ENCODE peak calls at places on chromosomes 12 and 14, in ten cellular contexts. One of them, this sample, is unnamed.

GRCh38 chr12:124411291-124411878 is 116.5 kb downstream of the RFLNA start:
- DNase-seq in astrocyte: peak
- DNase-seq in A549: no peak
- DNase-seq in stimulated activated CD8-positive, alpha-beta memory T cell treated with anti-CD3 and anti-CD28 coated beads, Interleukin-4, amount 100 ng/mL, for 1 hour: no peak
- DNase-seq in HFFc6: peak
- DNase-seq in T-helper 2 cell: no peak
- DNase-seq in ELR: peak
- DNase-seq in iPS-NIHi11: no peak
- DNase-seq in ureter: peak
- DNase-seq in AG10803: peak
- DNase-seq in this sample: no peak

GRCh38 chr14:67934087-67934486 is 114.5 kb downstream of the RAD51B start:
- DNase-seq in astrocyte: peak
- DNase-seq in A549: peak
- DNase-seq in stimulated activated CD8-positive, alpha-beta memory T cell treated with anti-CD3 and anti-CD28 coated beads, Interleukin-4, amount 100 ng/mL, for 1 hour: no peak
- DNase-seq in HFFc6: peak
- DNase-seq in T-helper 2 cell: no peak
- DNase-seq in ELR: peak
- DNase-seq in iPS-NIHi11: peak
- DNase-seq in ureter: no peak
- DNase-seq in AG10803: peak
- DNase-seq in this sample: peak

GRCh38 chr14:68250950-68251765 is 431.6 kb downstream of the RAD51B start:
- DNase-seq in astrocyte: no peak
- DNase-seq in A549: no peak
- DNase-seq in stimulated activated CD8-positive, alpha-beta memory T cell treated with anti-CD3 and anti-CD28 coated beads, Interleukin-4, amount 100 ng/mL, for 1 hour: no peak
- DNase-seq in HFFc6: no peak
- DNase-seq in T-helper 2 cell: no peak
- DNase-seq in ELR: peak
- DNase-seq in iPS-NIHi11: no peak
- DNase-seq in ureter: no peak
- DNase-seq in AG10803: no peak
- DNase-seq in this sample: peak

GRCh38 chr12:117778656-117779055 is 190.1 kb downstream of the KSR2 start:
- DNase-seq in astrocyte: no peak
- DNase-seq in A549: no peak
- DNase-seq in stimulated activated CD8-positive, alpha-beta memory T cell treated with anti-CD3 and anti-CD28 coated beads, Interleukin-4, amount 100 ng/mL, for 1 hour: no peak
- DNase-seq in HFFc6: no peak
- DNase-seq in T-helper 2 cell: no peak
- DNase-seq in ELR: no peak
- DNase-seq in iPS-NIHi11: no peak
- DNase-seq in ureter: no peak
- DNase-seq in AG10803: no peak
- DNase-seq in this sample: no peak

GRCh38 chr12:9660046-9660445 is 9.5 kb upstream of the CLEC2D start:
- DNase-seq in astrocyte: no peak
- DNase-seq in A549: no peak
- DNase-seq in stimulated activated CD8-positive, alpha-beta memory T cell treated with anti-CD3 and anti-CD28 coated beads, Interleukin-4, amount 100 ng/mL, for 1 hour: no peak
- DNase-seq in HFFc6: no peak
- DNase-seq in T-helper 2 cell: no peak
- DNase-seq in ELR: no peak
- DNase-seq in iPS-NIHi11: no peak
- DNase-seq in ureter: no peak
- DNase-seq in AG10803: no peak
- DNase-seq in this sample: no peak

GRCh38 chr14:69768873-69769272 is 1.9 kb downstream of the SRSF5 start:
- DNase-seq in astrocyte: peak
- DNase-seq in A549: no peak
- DNase-seq in stimulated activated CD8-positive, alpha-beta memory T cell treated with anti-CD3 and anti-CD28 coated beads, Interleukin-4, amount 100 ng/mL, for 1 hour: no peak
- DNase-seq in HFFc6: no peak
- DNase-seq in T-helper 2 cell: no peak
- DNase-seq in ELR: no peak
- DNase-seq in iPS-NIHi11: no peak
- DNase-seq in ureter: no peak
- DNase-seq in AG10803: no peak
- DNase-seq in this sample: no peak

GRCh38 chr14:55752580-55753365 is 172.8 kb downstream of the KTN1 start:
- DNase-seq in astrocyte: peak
- DNase-seq in A549: peak
- DNase-seq in stimulated activated CD8-positive, alpha-beta memory T cell treated with anti-CD3 and anti-CD28 coated beads, Interleukin-4, amount 100 ng/mL, for 1 hour: no peak
- DNase-seq in HFFc6: peak
- DNase-seq in T-helper 2 cell: no peak
- DNase-seq in ELR: peak
- DNase-seq in iPS-NIHi11: peak
- DNase-seq in ureter: peak
- DNase-seq in AG10803: peak
- DNase-seq in this sample: peak

GRCh38 chr12:52441320-52441911 is 7.2 kb upstream of the KRT75 start:
- DNase-seq in astrocyte: peak
- DNase-seq in A549: no peak
- DNase-seq in stimulated activated CD8-positive, alpha-beta memory T cell treated with anti-CD3 and anti-CD28 coated beads, Interleukin-4, amount 100 ng/mL, for 1 hour: no peak
- DNase-seq in HFFc6: no peak
- DNase-seq in T-helper 2 cell: no peak
- DNase-seq in ELR: peak
- DNase-seq in iPS-NIHi11: no peak
- DNase-seq in ureter: no peak
- DNase-seq in AG10803: peak
- DNase-seq in this sample: no peak

GRCh38 chr12:11545438-11546330 is 103.8 kb upstream of the ETV6 start:
- DNase-seq in astrocyte: no peak
- DNase-seq in A549: no peak
- DNase-seq in stimulated activated CD8-positive, alpha-beta memory T cell treated with anti-CD3 and anti-CD28 coated beads, Interleukin-4, amount 100 ng/mL, for 1 hour: peak
- DNase-seq in HFFc6: no peak
- DNase-seq in T-helper 2 cell: peak
- DNase-seq in ELR: peak
- DNase-seq in iPS-NIHi11: no peak
- DNase-seq in ureter: no peak
- DNase-seq in AG10803: no peak
- DNase-seq in this sample: no peak

GRCh38 chr12:68610435-68611093 is at the start of gene RAP1B:
- DNase-seq in astrocyte: peak
- DNase-seq in A549: peak
- DNase-seq in stimulated activated CD8-positive, alpha-beta memory T cell treated with anti-CD3 and anti-CD28 coated beads, Interleukin-4, amount 100 ng/mL, for 1 hour: peak
- DNase-seq in HFFc6: peak
- DNase-seq in T-helper 2 cell: peak
- DNase-seq in ELR: peak
- DNase-seq in iPS-NIHi11: peak
- DNase-seq in ureter: peak
- DNase-seq in AG10803: peak
- DNase-seq in this sample: peak

GRCh38 chr12:26062006-26062405 is 62.8 kb downstream of the BHLHE41 start:
- DNase-seq in astrocyte: no peak
- DNase-seq in A549: no peak
- DNase-seq in stimulated activated CD8-positive, alpha-beta memory T cell treated with anti-CD3 and anti-CD28 coated beads, Interleukin-4, amount 100 ng/mL, for 1 hour: no peak
- DNase-seq in HFFc6: no peak
- DNase-seq in T-helper 2 cell: no peak
- DNase-seq in ELR: no peak
- DNase-seq in iPS-NIHi11: no peak
- DNase-seq in ureter: no peak
- DNase-seq in AG10803: no peak
- DNase-seq in this sample: no peak

GRCh38 chr12:89464974-89465592 is 59.5 kb downstream of the GALNT4 start:
- DNase-seq in astrocyte: peak
- DNase-seq in A549: no peak
- DNase-seq in stimulated activated CD8-positive, alpha-beta memory T cell treated with anti-CD3 and anti-CD28 coated beads, Interleukin-4, amount 100 ng/mL, for 1 hour: no peak
- DNase-seq in HFFc6: no peak
- DNase-seq in T-helper 2 cell: no peak
- DNase-seq in ELR: peak
- DNase-seq in iPS-NIHi11: no peak
- DNase-seq in ureter: no peak
- DNase-seq in AG10803: no peak
- DNase-seq in this sample: no peak

GRCh38 chr12:95402096-95402495 is 71.9 kb upstream of the METAP2 start:
- DNase-seq in astrocyte: no peak
- DNase-seq in A549: no peak
- DNase-seq in stimulated activated CD8-positive, alpha-beta memory T cell treated with anti-CD3 and anti-CD28 coated beads, Interleukin-4, amount 100 ng/mL, for 1 hour: no peak
- DNase-seq in HFFc6: no peak
- DNase-seq in T-helper 2 cell: no peak
- DNase-seq in ELR: no peak
- DNase-seq in iPS-NIHi11: peak
- DNase-seq in ureter: no peak
- DNase-seq in AG10803: no peak
- DNase-seq in this sample: no peak

GRCh38 chr14:88829188-88829587 is 4.7 kb downstream of the TTC8 start:
- DNase-seq in astrocyte: no peak
- DNase-seq in A549: no peak
- DNase-seq in stimulated activated CD8-positive, alpha-beta memory T cell treated with anti-CD3 and anti-CD28 coated beads, Interleukin-4, amount 100 ng/mL, for 1 hour: no peak
- DNase-seq in HFFc6: no peak
- DNase-seq in T-helper 2 cell: no peak
- DNase-seq in ELR: no peak
- DNase-seq in iPS-NIHi11: no peak
- DNase-seq in ureter: no peak
- DNase-seq in AG10803: no peak
- DNase-seq in this sample: no peak

GRCh38 chr14:104350463-104351185 is 212.2 kb downstream of the KIF26A start:
- DNase-seq in astrocyte: no peak
- DNase-seq in A549: no peak
- DNase-seq in stimulated activated CD8-positive, alpha-beta memory T cell treated with anti-CD3 and anti-CD28 coated beads, Interleukin-4, amount 100 ng/mL, for 1 hour: no peak
- DNase-seq in HFFc6: no peak
- DNase-seq in T-helper 2 cell: no peak
- DNase-seq in ELR: no peak
- DNase-seq in iPS-NIHi11: no peak
- DNase-seq in ureter: peak
- DNase-seq in AG10803: no peak
- DNase-seq in this sample: peak

GRCh38 chr12:20305470-20305869 is 62.9 kb upstream of the PDE3A start:
- DNase-seq in astrocyte: no peak
- DNase-seq in A549: no peak
- DNase-seq in stimulated activated CD8-positive, alpha-beta memory T cell treated with anti-CD3 and anti-CD28 coated beads, Interleukin-4, amount 100 ng/mL, for 1 hour: no peak
- DNase-seq in HFFc6: no peak
- DNase-seq in T-helper 2 cell: no peak
- DNase-seq in ELR: no peak
- DNase-seq in iPS-NIHi11: no peak
- DNase-seq in ureter: no peak
- DNase-seq in AG10803: no peak
- DNase-seq in this sample: no peak

GRCh38 chr14:76904100-76904739 is 78.0 kb downstream of the LRRC74A start:
- DNase-seq in astrocyte: peak
- DNase-seq in A549: no peak
- DNase-seq in stimulated activated CD8-positive, alpha-beta memory T cell treated with anti-CD3 and anti-CD28 coated beads, Interleukin-4, amount 100 ng/mL, for 1 hour: no peak
- DNase-seq in HFFc6: peak
- DNase-seq in T-helper 2 cell: no peak
- DNase-seq in ELR: peak
- DNase-seq in iPS-NIHi11: no peak
- DNase-seq in ureter: no peak
- DNase-seq in AG10803: peak
- DNase-seq in this sample: no peak